ENCODE peak calls at places on chromosomes 7 and 10, in six cellular contexts. One of them, this sample, is unnamed.

GRCh38 chr7:22660293-22660692 is 66.7 kb upstream of the IL6 start:
- DNase-seq in right lobe of liver: no peak
- DNase-seq in NCI-H1105: no peak
- DNase-seq in smooth muscle cell of the brain vasculature: no peak
- DNase-seq in endodermal cell: peak
- DNase-seq in HTR-8/SVneo: no peak
- DNase-seq in this sample: no peak

GRCh38 chr10:70662362-70663220 is 9.7 kb upstream of the ADAMTS14 start:
- DNase-seq in right lobe of liver: no peak
- DNase-seq in endodermal cell: no peak
- DNase-seq in NCI-H1105: no peak
- DNase-seq in smooth muscle cell of the brain vasculature: no peak
- DNase-seq in HTR-8/SVneo: no peak
- DNase-seq in this sample: no peak

GRCh38 chr7:1193593-1194424 is 33.8 kb upstream of the ZFAND2A start:
- DNase-seq in NCI-H1105: peak
- DNase-seq in endodermal cell: peak
- DNase-seq in HTR-8/SVneo: no peak
- DNase-seq in smooth muscle cell of the brain vasculature: no peak
- DNase-seq in right lobe of liver: peak
- DNase-seq in this sample: peak

GRCh38 chr10:73019100-73019499 is 64.5 kb upstream of the PLA2G12B start:
- DNase-seq in endodermal cell: no peak
- DNase-seq in NCI-H1105: no peak
- DNase-seq in HTR-8/SVneo: no peak
- DNase-seq in right lobe of liver: no peak
- DNase-seq in smooth muscle cell of the brain vasculature: no peak
- DNase-seq in this sample: no peak

GRCh38 chr10:17538941-17539340 is 78.2 kb downstream of the HACD1 start:
- DNase-seq in smooth muscle cell of the brain vasculature: no peak
- DNase-seq in NCI-H1105: no peak
- DNase-seq in endodermal cell: no peak
- DNase-seq in right lobe of liver: no peak
- DNase-seq in HTR-8/SVneo: no peak
- DNase-seq in this sample: no peak

GRCh38 chr7:2614646-2615330 is 17.0 kb upstream of the TTYH3 start:
- DNase-seq in endodermal cell: no peak
- DNase-seq in NCI-H1105: peak
- DNase-seq in smooth muscle cell of the brain vasculature: no peak
- DNase-seq in HTR-8/SVneo: no peak
- DNase-seq in right lobe of liver: no peak
- DNase-seq in this sample: no peak

GRCh38 chr7:73560035-73560835 is 2.7 kb upstream of the BCL7B start:
- DNase-seq in smooth muscle cell of the brain vasculature: no peak
- DNase-seq in HTR-8/SVneo: no peak
- DNase-seq in endodermal cell: no peak
- DNase-seq in NCI-H1105: no peak
- DNase-seq in right lobe of liver: no peak
- DNase-seq in this sample: no peak

GRCh38 chr7:125059861-125060456 is 130.3 kb upstream of the POT1 start:
- DNase-seq in smooth muscle cell of the brain vasculature: no peak
- DNase-seq in endodermal cell: no peak
- DNase-seq in right lobe of liver: no peak
- DNase-seq in NCI-H1105: peak
- DNase-seq in HTR-8/SVneo: no peak
- DNase-seq in this sample: no peak

GRCh38 chr10:86963341-86963919 is 4.9 kb upstream of the ADIRF start:
- DNase-seq in right lobe of liver: no peak
- DNase-seq in HTR-8/SVneo: no peak
- DNase-seq in endodermal cell: no peak
- DNase-seq in smooth muscle cell of the brain vasculature: no peak
- DNase-seq in NCI-H1105: no peak
- DNase-seq in this sample: no peak

GRCh38 chr7:132130497-132130896 is 445.8 kb downstream of the PLXNA4 start:
- DNase-seq in endodermal cell: no peak
- DNase-seq in NCI-H1105: no peak
- DNase-seq in smooth muscle cell of the brain vasculature: no peak
- DNase-seq in right lobe of liver: no peak
- DNase-seq in HTR-8/SVneo: no peak
- DNase-seq in this sample: no peak

GRCh38 chr7:94431203-94431602 is 36.5 kb downstream of the COL1A2 start:
- DNase-seq in smooth muscle cell of the brain vasculature: no peak
- DNase-seq in endodermal cell: no peak
- DNase-seq in NCI-H1105: no peak
- DNase-seq in right lobe of liver: no peak
- DNase-seq in HTR-8/SVneo: no peak
- DNase-seq in this sample: no peak

GRCh38 chr10:104824378-104825006 is 183.4 kb downstream of the SORCS3 start:
- DNase-seq in smooth muscle cell of the brain vasculature: no peak
- DNase-seq in right lobe of liver: no peak
- DNase-seq in HTR-8/SVneo: peak
- DNase-seq in NCI-H1105: no peak
- DNase-seq in endodermal cell: peak
- DNase-seq in this sample: peak

GRCh38 chr10:30781571-30782542 is 152.3 kb upstream of the LYZL2 start:
- DNase-seq in NCI-H1105: no peak
- DNase-seq in endodermal cell: peak
- DNase-seq in right lobe of liver: no peak
- DNase-seq in HTR-8/SVneo: no peak
- DNase-seq in smooth muscle cell of the brain vasculature: no peak
- DNase-seq in this sample: no peak

GRCh38 chr10:89923661-89924060 is 222.3 kb downstream of the KIF20B start:
- DNase-seq in right lobe of liver: no peak
- DNase-seq in endodermal cell: no peak
- DNase-seq in HTR-8/SVneo: no peak
- DNase-seq in smooth muscle cell of the brain vasculature: no peak
- DNase-seq in NCI-H1105: no peak
- DNase-seq in this sample: no peak

GRCh38 chr10:110794808-110795207 is 76.9 kb upstream of the PDCD4 start:
- DNase-seq in smooth muscle cell of the brain vasculature: no peak
- DNase-seq in NCI-H1105: peak
- DNase-seq in HTR-8/SVneo: no peak
- DNase-seq in endodermal cell: no peak
- DNase-seq in right lobe of liver: no peak
- DNase-seq in this sample: peak

GRCh38 chr10:61028861-61029361 is 84.9 kb upstream of the RHOBTB1 start:
- DNase-seq in endodermal cell: no peak
- DNase-seq in smooth muscle cell of the brain vasculature: no peak
- DNase-seq in NCI-H1105: no peak
- DNase-seq in HTR-8/SVneo: no peak
- DNase-seq in right lobe of liver: no peak
- DNase-seq in this sample: no peak

GRCh38 chr7:4751398-4751947 is 23.9 kb upstream of the AP5Z1 start:
- DNase-seq in endodermal cell: no peak
- DNase-seq in right lobe of liver: no peak
- DNase-seq in NCI-H1105: no peak
- DNase-seq in smooth muscle cell of the brain vasculature: no peak
- DNase-seq in HTR-8/SVneo: no peak
- DNase-seq in this sample: no peak

GRCh38 chr10:133388973-133389818 is 4.8 kb upstream of the MTG1 start:
- DNase-seq in endodermal cell: no peak
- DNase-seq in NCI-H1105: no peak
- DNase-seq in smooth muscle cell of the brain vasculature: no peak
- DNase-seq in right lobe of liver: peak
- DNase-seq in HTR-8/SVneo: no peak
- DNase-seq in this sample: no peak

GRCh38 chr7:35556532-35557471 is 138.1 kb downstream of the HERPUD2 start:
- DNase-seq in right lobe of liver: peak
- DNase-seq in endodermal cell: peak
- DNase-seq in NCI-H1105: no peak
- DNase-seq in smooth muscle cell of the brain vasculature: no peak
- DNase-seq in HTR-8/SVneo: no peak
- DNase-seq in this sample: no peak

GRCh38 chr7:72028267-72028666 is 383.9 kb downstream of the CALN1 start:
- DNase-seq in smooth muscle cell of the brain vasculature: no peak
- DNase-seq in NCI-H1105: no peak
- DNase-seq in HTR-8/SVneo: no peak
- DNase-seq in endodermal cell: no peak
- DNase-seq in right lobe of liver: no peak
- DNase-seq in this sample: no peak

GRCh38 chr7:102472126-102473041 is 6.3 kb downstream of the POLR2J start:
- DNase-seq in right lobe of liver: peak
- DNase-seq in NCI-H1105: no peak
- DNase-seq in HTR-8/SVneo: no peak
- DNase-seq in endodermal cell: peak
- DNase-seq in smooth muscle cell of the brain vasculature: no peak
- DNase-seq in this sample: no peak

GRCh38 chr7:100441641-100442535 is 5.6 kb upstream of the PPP1R35 start:
- DNase-seq in smooth muscle cell of the brain vasculature: no peak
- DNase-seq in right lobe of liver: peak
- DNase-seq in endodermal cell: no peak
- DNase-seq in HTR-8/SVneo: no peak
- DNase-seq in NCI-H1105: no peak
- DNase-seq in this sample: no peak

GRCh38 chr7:141649865-141650499 is 52.0 kb downstream of the DENND11 start:
- DNase-seq in smooth muscle cell of the brain vasculature: peak
- DNase-seq in right lobe of liver: no peak
- DNase-seq in endodermal cell: peak
- DNase-seq in NCI-H1105: peak
- DNase-seq in HTR-8/SVneo: peak
- DNase-seq in this sample: peak

GRCh38 chr10:73863039-73863817 is 11.1 kb downstream of the CAMK2G start:
- DNase-seq in endodermal cell: no peak
- DNase-seq in right lobe of liver: no peak
- DNase-seq in HTR-8/SVneo: no peak
- DNase-seq in smooth muscle cell of the brain vasculature: no peak
- DNase-seq in NCI-H1105: no peak
- DNase-seq in this sample: no peak

GRCh38 chr7:131674131-131674530 is 117.7 kb upstream of the PODXL start:
- DNase-seq in right lobe of liver: no peak
- DNase-seq in NCI-H1105: no peak
- DNase-seq in smooth muscle cell of the brain vasculature: no peak
- DNase-seq in endodermal cell: no peak
- DNase-seq in HTR-8/SVneo: no peak
- DNase-seq in this sample: no peak

GRCh38 chr7:141362580-141363435 is 188.4 kb upstream of the AGK start:
- DNase-seq in HTR-8/SVneo: peak
- DNase-seq in endodermal cell: peak
- DNase-seq in smooth muscle cell of the brain vasculature: no peak
- DNase-seq in right lobe of liver: no peak
- DNase-seq in NCI-H1105: no peak
- DNase-seq in this sample: peak

GRCh38 chr10:93749218-93749799 is 8.4 kb upstream of the LGI1 start:
- DNase-seq in right lobe of liver: no peak
- DNase-seq in endodermal cell: peak
- DNase-seq in NCI-H1105: no peak
- DNase-seq in smooth muscle cell of the brain vasculature: no peak
- DNase-seq in HTR-8/SVneo: no peak
- DNase-seq in this sample: peak